ENCODE peak calls at places on chromosomes 2 and 18, in seven cellular contexts. V, L, D, W, O, H and I are unnamed samples.

GRCh38 chr2:171707752-171708151 is 20.5 kb downstream of the DYNC1I2 start:
- DNase-seq in V (no peak), D (no peak), L (no peak), W (no peak), H (no peak), O (no peak), I (no peak)

GRCh38 chr2:160209457-160209856 is 9.4 kb upstream of the ITGB6 start:
- DNase-seq in D (no peak), V (no peak), O (peak), L (no peak), W (no peak), H (peak), I (no peak)

GRCh38 chr2:238117199-238118154 is 17.3 kb downstream of the ESPNL start:
- DNase-seq in W (no peak), H (no peak), V (no peak), L (no peak), O (no peak), D (no peak), I (no peak)

GRCh38 chr2:47119001-47119400 is 36.1 kb downstream of the STPG4 start:
- DNase-seq in L (no peak), D (no peak), O (peak), V (no peak), W (no peak), H (peak), I (no peak)

GRCh38 chr2:84959045-84959493 is 11.9 kb upstream of the KCMF1 start:
- DNase-seq in V (no peak), D (no peak), L (no peak), H (peak), W (no peak), O (peak), I (no peak)

GRCh38 chr2:235026137-235026536 is 74.3 kb downstream of the SH3BP4 start:
- DNase-seq in L (no peak), V (no peak), D (no peak), H (peak), W (no peak), O (peak), I (no peak)

GRCh38 chr18:28791101-28791500 is 614.2 kb upstream of the CDH2 start:
- DNase-seq in D (no peak), O (no peak), W (no peak), L (no peak), H (no peak), V (no peak), I (no peak)

GRCh38 chr2:141125432-141125831 is 1005.4 kb downstream of the LRP1B start:
- DNase-seq in H (no peak), L (no peak), O (no peak), D (no peak), W (no peak), V (no peak), I (no peak)

GRCh38 chr2:109266998-109267854 is 138.2 kb downstream of the SH3RF3 start:
- DNase-seq in L (no peak), H (peak), W (no peak), V (no peak), O (no peak), D (peak), I (peak)

GRCh38 chr18:44594779-44595467 is 85.8 kb upstream of the SETBP1 start:
- DNase-seq in L (no peak), O (peak), H (no peak), V (no peak), W (no peak), D (no peak), I (no peak)

GRCh38 chr2:190121971-190122370 is 59.4 kb upstream of the MSTN start:
- DNase-seq in V (no peak), L (no peak), D (no peak), O (peak), H (no peak), W (no peak), I (no peak)

GRCh38 chr2:44155577-44156446 is 12.9 kb upstream of the PPM1B start:
- DNase-seq in H (peak), L (no peak), O (no peak), V (no peak), D (no peak), W (no peak), I (no peak)

GRCh38 chr2:206105038-206105437 is 19.1 kb upstream of the INO80D start:
- DNase-seq in L (no peak), W (no peak), O (no peak), H (no peak), D (no peak), V (no peak), I (no peak)

GRCh38 chr2:12501469-12502147 is 215.1 kb upstream of the TRIB2 start:
- DNase-seq in V (peak), D (no peak), H (no peak), O (no peak), W (no peak), L (peak), I (no peak)

GRCh38 chr2:159854485-159854884 is 56.5 kb upstream of the CD302 start:
- DNase-seq in D (no peak), W (no peak), L (no peak), V (no peak), O (no peak), H (no peak), I (no peak)

GRCh38 chr2:175234153-175234552 is 52.6 kb upstream of the ATP5MC3 start:
- DNase-seq in H (no peak), L (no peak), V (no peak), W (no peak), O (no peak), D (no peak), I (no peak)

GRCh38 chr2:69300650-69301049 is 86.4 kb downstream of the GFPT1 start:
- DNase-seq in H (no peak), O (no peak), L (no peak), V (no peak), D (no peak), W (no peak), I (no peak)

GRCh38 chr18:50334546-50335152 is 40.2 kb upstream of the SKA1 start:
- DNase-seq in W (no peak), H (no peak), D (no peak), O (no peak), V (no peak), L (no peak), I (no peak)

GRCh38 chr18:22517356-22517755 is 99.6 kb upstream of the CTAGE1 start:
- DNase-seq in L (no peak), O (no peak), D (no peak), W (no peak), H (no peak), V (no peak), I (no peak)

GRCh38 chr2:42338567-42339190 is 22.3 kb downstream of the COX7A2L start:
- DNase-seq in V (no peak), D (no peak), L (no peak), W (no peak), H (no peak), O (no peak), I (no peak)

GRCh38 chr18:77061946-77062517 is 70.6 kb downstream of the MBP start:
- DNase-seq in D (no peak), L (no peak), V (no peak), W (no peak), H (no peak), O (peak), I (no peak)
- TF ChIP-seq CTCF in D (no peak), L (no peak), V (peak), W (no peak), H (no peak), O (peak), I (peak)

DNA sequence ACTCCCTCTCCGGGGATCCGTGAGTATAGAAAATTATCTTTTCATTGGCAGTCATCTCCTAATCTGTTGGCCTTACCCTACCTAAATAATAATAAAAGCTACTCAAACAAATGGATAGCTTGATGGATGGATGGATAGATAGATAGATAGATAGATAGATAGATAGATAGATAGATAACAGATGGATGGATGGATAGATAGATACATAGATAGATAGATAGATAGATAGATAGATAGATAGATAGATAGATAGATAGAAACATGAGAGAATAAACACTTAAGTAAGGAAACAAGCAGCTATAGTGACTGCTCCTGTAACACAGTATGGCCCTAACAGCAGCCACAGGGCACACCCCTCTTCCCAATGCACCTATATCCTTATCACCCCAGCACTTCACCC is 35.1 kb downstream of the MRPL30 start:
- DNase-seq in W (no peak), O (no peak), D (no peak), H (no peak), L (no peak), V (no peak), I (no peak)
- TF ChIP-seq CTCF in W (no peak), O (no peak), D (no peak), H (no peak), L (no peak), V (no peak), I (no peak)

GRCh38 chr2:230925443-230925878 is 419 bp upstream of the GPR55 start:
- DNase-seq in L (no peak), V (no peak), O (no peak), D (no peak), H (no peak), W (no peak), I (no peak)

GRCh38 chr2:230921806-230922595 is 3.0 kb downstream of the GPR55 start:
- DNase-seq in O (no peak), D (no peak), W (peak), L (no peak), V (no peak), H (no peak), I (no peak)

GRCh38 chr2:230924470-230925341 is at the start of gene GPR55:
- DNase-seq in H (no peak), O (no peak), V (no peak), D (peak), W (peak), L (no peak), I (no peak)

GRCh38 chr2:230924092-230924469 is 961 bp downstream of the GPR55 start:
- DNase-seq in O (no peak), D (no peak), L (no peak), H (no peak), W (peak), V (no peak), I (no peak)

GRCh38 chr2:230922951-230923717 is 1.9 kb downstream of the GPR55 start:
- DNase-seq in O (no peak), W (no peak), L (no peak), H (no peak), V (no peak), D (no peak), I (no peak)
- TF ChIP-seq CTCF in O (no peak), W (no peak), L (no peak), H (no peak), V (no peak), D (no peak), I (no peak)

GRCh38 chr2:236033462-236033861 is 134.7 kb downstream of the GBX2 start:
- DNase-seq in V (no peak), H (no peak), W (no peak), L (no peak), D (no peak), O (no peak), I (no peak)

GRCh38 chr2:236025892-236026291 is 142.3 kb downstream of the GBX2 start:
- DNase-seq in L (no peak), O (no peak), V (no peak), H (no peak), D (no peak), W (no peak), I (no peak)

GRCh38 chr2:236022128-236022527 is 146.1 kb downstream of the GBX2 start:
- DNase-seq in D (no peak), V (no peak), L (no peak), W (no peak), H (no peak), O (no peak), I (no peak)

GRCh38 chr2:236026839-236027238 is 141.3 kb downstream of the GBX2 start:
- DNase-seq in W (no peak), D (no peak), L (no peak), H (no peak), V (no peak), O (no peak), I (no peak)

GRCh38 chr2:236028066-236028465 is 140.1 kb downstream of the GBX2 start:
- DNase-seq in W (no peak), V (no peak), O (no peak), H (no peak), D (no peak), L (no peak), I (no peak)
- TF ChIP-seq CTCF in W (no peak), V (no peak), O (no peak), H (no peak), D (no peak), L (no peak), I (no peak)

GRCh38 chr2:10900216-10901109 is 11.3 kb upstream of the KCNF1 start:
- DNase-seq in W (no peak), L (no peak), O (no peak), H (no peak), V (no peak), D (no peak), I (no peak)
- TF ChIP-seq CTCF in W (no peak), L (peak), O (peak), H (peak), V (peak), D (peak), I (no peak)

GRCh38 chr18:9549405-9549804 is 65.0 kb downstream of the PPP4R1 start:
- DNase-seq in L (no peak), D (no peak), H (no peak), V (no peak), W (no peak), O (no peak), I (no peak)
- TF ChIP-seq CTCF in L (no peak), D (no peak), H (peak), V (no peak), W (no peak), O (peak), I (no peak)

GRCh38 chr18:8699948-8700347 is 5.4 kb upstream of the MTCL1 start:
- DNase-seq in V (no peak), H (no peak), O (no peak), L (no peak), D (no peak), W (no peak), I (no peak)

GRCh38 chr18:8699126-8699525 is 6.2 kb upstream of the MTCL1 start:
- DNase-seq in L (no peak), V (no peak), W (no peak), D (no peak), O (no peak), H (no peak), I (no peak)

GRCh38 chr18:8694891-8695290 is 10.5 kb upstream of the MTCL1 start:
- DNase-seq in V (no peak), O (no peak), D (no peak), W (no peak), H (no peak), L (no peak), I (no peak)

GRCh38 chr18:8695932-8696510 is 9.3 kb upstream of the MTCL1 start:
- DNase-seq in L (no peak), W (no peak), H (no peak), O (no peak), V (no peak), D (no peak), I (no peak)

DNA sequence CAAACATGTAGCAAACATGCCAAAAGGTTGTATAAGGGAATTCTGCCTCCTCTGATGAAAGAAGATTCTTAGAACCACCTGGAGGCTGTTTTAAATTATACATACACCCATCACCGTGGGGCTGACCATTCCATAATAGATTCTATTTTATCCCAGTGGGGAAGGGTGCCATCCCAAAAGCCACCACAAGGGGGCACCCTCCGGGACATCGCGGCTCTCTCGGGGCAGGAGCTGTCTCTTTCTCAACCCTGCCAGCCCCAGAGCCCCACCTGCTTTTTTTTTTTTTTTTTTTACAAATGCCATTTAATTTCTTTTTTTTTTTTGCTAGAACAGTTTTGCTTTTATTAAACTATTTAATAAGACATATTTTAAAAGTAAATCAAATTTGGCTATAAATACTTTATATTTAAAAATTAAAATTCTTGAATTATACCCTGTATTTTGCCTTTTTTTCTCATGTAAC is 8.6 kb upstream of the MTCL1 start:
- DNase-seq in O (peak), H (no peak), L (peak), V (peak), W (peak), D (peak), I (peak)
- TF ChIP-seq CTCF in O (peak), H (peak), L (peak), V (peak), W (peak), D (peak), I (peak)

DNA sequence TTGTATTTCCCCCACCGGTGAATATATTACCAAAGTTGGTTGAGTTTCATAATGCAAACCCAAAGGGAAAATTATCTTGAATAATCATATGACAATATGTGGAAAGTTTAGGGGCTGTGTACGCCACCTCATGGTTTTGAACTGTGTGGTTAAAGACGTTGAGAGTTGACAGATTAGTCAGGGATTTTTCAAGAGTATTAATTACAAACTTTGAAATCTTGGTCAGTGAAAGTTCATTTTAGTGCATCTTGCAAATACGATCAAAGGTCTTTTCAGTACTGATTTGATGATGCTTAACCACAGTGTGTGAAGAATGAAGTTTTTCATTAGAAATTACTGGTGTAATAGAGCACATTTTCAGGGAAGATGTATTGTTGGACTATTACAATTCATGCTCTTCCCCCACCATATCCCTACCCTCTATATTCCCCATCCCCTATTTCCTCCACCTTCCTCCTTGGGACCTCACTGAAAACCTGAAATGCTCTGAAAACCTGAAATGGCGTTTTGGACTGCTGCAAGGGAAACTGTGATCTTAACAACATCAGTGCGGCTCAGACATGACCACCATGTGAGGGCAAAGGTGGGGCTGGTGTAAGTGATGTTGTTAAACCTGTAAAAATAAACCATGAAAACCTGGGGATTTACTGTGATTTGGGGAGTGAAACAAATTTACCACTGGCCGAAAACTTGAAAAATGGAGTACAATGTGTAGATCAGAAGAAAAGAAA is 4.5 kb upstream of the BCL2L11 start:
- DNase-seq in W (no peak), D (no peak), V (no peak), H (no peak), O (no peak), L (no peak), I (no peak)
- TF ChIP-seq CTCF in W (no peak), D (no peak), V (no peak), H (no peak), O (no peak), L (no peak), I (no peak)